ENCODE peak calls at places on chromosome 4, in seven cellular contexts. U is M059J, J is HS-5, O is posterior vena cava, B is iPS-NIHi11, N is T-helper 9 cell, F is choroid plexus epithelial cell. C is an unnamed sample.
A peak's percentile ranks its signal among the peaks of the same experiment; 100 is the strongest.

GRCh38 chr4:37243061-37243460 is 1.5 kb upstream of the NWD2 start:
- DNase-seq in U (no peak), J (no peak), O (peak; percentile 25), B (peak; percentile 30), N (no peak), F (no peak), C (no peak)

GRCh38 chr4:89661490-89661889 is 175.5 kb downstream of the SNCA start:
- DNase-seq in U (peak; percentile 84), J (peak; percentile 71), O (no peak), B (peak; percentile 42), N (no peak), F (peak; percentile 78), C (no peak)

GRCh38 chr4:126533176-126533575 is 1099.6 kb upstream of the INTU start:
- DNase-seq in U (no peak), J (no peak), O (no peak), B (no peak), N (no peak), F (peak; percentile 18), C (no peak)

GRCh38 chr4:158859661-158860060 is 90.8 kb downstream of the FNIP2 start:
- DNase-seq in U (peak; percentile 5), J (no peak), O (no peak), B (no peak), N (no peak), F (peak; percentile 23), C (no peak)

GRCh38 chr4:114472269-114473032 is 126.2 kb upstream of the UGT8 start:
- DNase-seq in U (no peak), J (no peak), O (no peak), B (no peak), N (no peak), F (no peak), C (no peak)

GRCh38 chr4:86307432-86307831 is 52.4 kb downstream of the MAPK10 start:
- DNase-seq in U (peak; percentile 40), J (no peak), O (no peak), B (no peak), N (no peak), F (peak; percentile 31), C (no peak)

GRCh38 chr4:166078956-166079355 is 205.9 kb downstream of the TLL1 start:
- DNase-seq in U (peak; percentile 34), J (no peak), O (no peak), B (peak; percentile 32), N (no peak), F (peak; percentile 15), C (no peak)

GRCh38 chr4:2791518-2792395 is 1.1 kb upstream of the SH3BP2 start:
- DNase-seq in U (no peak), J (no peak), O (peak; percentile 71), B (no peak), N (no peak), F (no peak), C (no peak)

GRCh38 chr4:137659431-137659830 is 127.1 kb upstream of the PCDH18 start:
- DNase-seq in U (peak; percentile 11), J (no peak), O (no peak), B (no peak), N (no peak), F (peak; percentile 48), C (no peak)

GRCh38 chr4:76718806-76719205 is 179.1 kb downstream of the SOWAHB start:
- DNase-seq in U (no peak), J (no peak), O (no peak), B (no peak), N (no peak), F (no peak), C (no peak)

GRCh38 chr4:136865591-136865990 is 666.7 kb downstream of the PCDH18 start:
- DNase-seq in U (no peak), J (no peak), O (no peak), B (no peak), N (no peak), F (no peak), C (no peak)

GRCh38 chr4:82688091-82688815 is 110.3 kb downstream of the SCD5 start:
- DNase-seq in U (no peak), J (no peak), O (no peak), B (no peak), N (no peak), F (no peak), C (no peak)

GRCh38 chr4:80036949-80037348 is 36.1 kb downstream of the ANTXR2 start:
- DNase-seq in U (no peak), J (peak; percentile 29), O (no peak), B (no peak), N (no peak), F (peak; percentile 95), C (no peak)

GRCh38 chr4:53854991-53855885 is 209.2 kb downstream of the CHIC2 start:
- DNase-seq in U (peak; percentile 11), J (peak; percentile 15), O (no peak), B (no peak), N (no peak), F (peak; percentile 48), C (no peak)

GRCh38 chr4:167031534-167032156 is 202.6 kb downstream of the SPOCK3 start:
- DNase-seq in U (peak; percentile 15), J (no peak), O (no peak), B (no peak), N (no peak), F (peak; percentile 68), C (no peak)

GRCh38 chr4:21733894-21734630 is 214.5 kb downstream of the KCNIP4 start:
- DNase-seq in U (no peak), J (no peak), O (no peak), B (no peak), N (no peak), F (no peak), C (no peak)

GRCh38 chr4:147596976-147597375 is 20.2 kb upstream of the TMEM184C start:
- DNase-seq in U (peak; percentile 94), J (peak; percentile 74), O (no peak), B (peak; percentile 59), N (no peak), F (peak; percentile 86), C (no peak)

GRCh38 chr4:162506253-162506652 is 342.5 kb upstream of the FSTL5 start:
- DNase-seq in U (peak; percentile 29), J (peak; percentile 30), O (no peak), B (no peak), N (no peak), F (peak; percentile 80), C (no peak)

GRCh38 chr4:1984406-1985191 is 24.2 kb downstream of the NELFA start:
- DNase-seq in U (no peak), J (no peak), O (peak; percentile 77), B (no peak), N (no peak), F (no peak), C (no peak)

GRCh38 chr4:174396599-174396998 is 112.9 kb downstream of the CEP44 start:
- DNase-seq in U (no peak), J (no peak), O (no peak), B (no peak), N (no peak), F (no peak), C (no peak)

GRCh38 chr4:138192113-138192512 is 50.0 kb downstream of the SLC7A11 start:
- DNase-seq in U (peak; percentile 74), J (peak; percentile 11), O (no peak), B (no peak), N (no peak), F (no peak), C (no peak)

GRCh38 chr4:72374156-72374555 is 194.9 kb downstream of the ADAMTS3 start:
- DNase-seq in U (no peak), J (no peak), O (no peak), B (no peak), N (no peak), F (no peak), C (no peak)

GRCh38 chr4:181528570-181529184 is 714.5 kb upstream of the TENM3 start:
- DNase-seq in U (peak; percentile 76), J (peak; percentile 30), O (no peak), B (peak; percentile 71), N (no peak), F (peak; percentile 81), C (no peak)

GRCh38 chr4:82784615-82785247 is 13.9 kb downstream of the SCD5 start:
- DNase-seq in U (peak; percentile 61), J (no peak), O (no peak), B (no peak), N (no peak), F (peak; percentile 60), C (no peak)

GRCh38 chr4:104093247-104093646 is 373.5 kb upstream of the TACR3 start:
- DNase-seq in U (no peak), J (no peak), O (no peak), B (no peak), N (no peak), F (no peak), C (no peak)

GRCh38 chr4:83204731-83205130 is 79.9 kb downstream of the COQ2 start:
- DNase-seq in U (no peak), J (no peak), O (no peak), B (no peak), N (no peak), F (no peak), C (no peak)

GRCh38 chr4:148056879-148057278 is 325.0 kb downstream of the ARHGAP10 start:
- DNase-seq in U (peak; percentile 70), J (peak; percentile 15), O (peak; percentile 91), B (no peak), N (peak; percentile 9), F (peak; percentile 69), C (peak; percentile 77)

GRCh38 chr4:55791666-55792065 is 27.9 kb upstream of the EXOC1L start:
- DNase-seq in U (peak; percentile 33), J (no peak), O (no peak), B (no peak), N (no peak), F (peak; percentile 12), C (no peak)

GRCh38 chr4:120842046-120842445 is 80.5 kb downstream of the PRDM5 start:
- DNase-seq in U (no peak), J (no peak), O (no peak), B (no peak), N (no peak), F (peak; percentile 86), C (no peak)

GRCh38 chr4:184808719-184809062 is 17.1 kb downstream of the ACSL1 start:
- DNase-seq in U (peak; percentile 9), J (no peak), O (no peak), B (no peak), N (no peak), F (no peak), C (no peak)

GRCh38 chr4:128141866-128142265 is 80.8 kb downstream of the LARP1B start:
- DNase-seq in U (no peak), J (no peak), O (no peak), B (no peak), N (no peak), F (no peak), C (no peak)

GRCh38 chr4:137000432-137000831 is 531.9 kb downstream of the PCDH18 start:
- DNase-seq in U (no peak), J (no peak), O (peak; percentile 53), B (no peak), N (no peak), F (no peak), C (no peak)

GRCh38 chr4:75886104-75886503 is 16.1 kb downstream of the PPEF2 start:
- DNase-seq in U (no peak), J (no peak), O (no peak), B (no peak), N (no peak), F (no peak), C (no peak)

GRCh38 chr4:88610771-88611170 is 18.5 kb downstream of the HERC3 start:
- DNase-seq in U (no peak), J (no peak), O (peak; percentile 86), B (no peak), N (no peak), F (no peak), C (no peak)

GRCh38 chr4:139692300-139693012 is 26.8 kb downstream of the MGST2 start:
- DNase-seq in U (no peak), J (no peak), O (no peak), B (no peak), N (no peak), F (no peak), C (no peak)

GRCh38 chr4:140819621-140820020 is 63.4 kb upstream of the TBC1D9 start:
- DNase-seq in U (no peak), J (no peak), O (no peak), B (no peak), N (no peak), F (no peak), C (no peak)

GRCh38 chr4:132383571-132384199 is 765.4 kb upstream of the PCDH10 start:
- DNase-seq in U (no peak), J (peak; percentile 39), O (no peak), B (no peak), N (no peak), F (peak; percentile 14), C (no peak)

C was measured in CD8-positive, alpha-beta memory T cell.